ENCODE peak calls at places on chromosomes 13 and 19, in five cellular contexts. O is EL, Y is HepG2, Z is memory B cell, I is SK-N-SH. H is an unnamed sample.

GRCh38 chr13:112965103-112965502 is 3.9 kb upstream of the MCF2L start:
- DNase-seq in O (no peak), Y (no peak), Z (no peak), I (no peak), H (no peak)

GRCh38 chr13:92074658-92075057 is 676.2 kb downstream of the GPC5 start:
- DNase-seq in O (no peak), Y (peak; percentile 28), Z (no peak), I (peak; percentile 14), H (no peak)

GRCh38 chr19:41452584-41453275 is 9.8 kb downstream of the ERICH4 start:
- DNase-seq in O (no peak), Y (no peak), Z (no peak), I (no peak), H (no peak)

GRCh38 chr13:39336207-39336606 is 266.8 kb downstream of the LHFPL6 start:
- DNase-seq in O (no peak), Y (no peak), Z (no peak), I (no peak), H (no peak)

GRCh38 chr13:45055902-45056648 is 64.2 kb upstream of the GTF2F2 start:
- DNase-seq in O (peak; percentile 50), Y (no peak), Z (no peak), I (no peak), H (no peak)

GRCh38 chr13:42859760-42860159 is 78.4 kb downstream of the FAM216B start:
- DNase-seq in O (no peak), Y (no peak), Z (no peak), I (no peak), H (no peak)

GRCh38 chr13:30874111-30874510 is 32.0 kb upstream of the MEDAG start:
- DNase-seq in O (no peak), Y (no peak), Z (no peak), I (no peak), H (no peak)

GRCh38 chr19:50230379-50231351 is 27.2 kb downstream of the MYH14 start:
- DNase-seq in O (no peak), Y (peak; percentile 18), Z (no peak), I (no peak), H (no peak)

GRCh38 chr13:40116008-40116407 is 460.5 kb downstream of the COG6 start:
- DNase-seq in O (peak; percentile 78), Y (peak; percentile 73), Z (no peak), I (no peak), H (peak; percentile 41)

GRCh38 chr13:47351798-47352197 is 454.9 kb upstream of the HTR2A start:
- DNase-seq in O (no peak), Y (no peak), Z (no peak), I (no peak), H (no peak)

GRCh38 chr19:10432736-10433130 is 12.4 kb downstream of the PDE4A start:
- DNase-seq in O (no peak), Y (no peak), Z (no peak), I (no peak), H (no peak)

GRCh38 chr19:1068111-1069001 is 1.4 kb downstream of the ARHGAP45 start:
- DNase-seq in O (no peak), Y (no peak), Z (no peak), I (no peak), H (peak; percentile 88)

GRCh38 chr19:13017306-13018036 is 22.2 kb downstream of the NFIX start:
- DNase-seq in O (no peak), Y (no peak), Z (no peak), I (no peak), H (no peak)

GRCh38 chr13:113466321-113466836 is 13.1 kb upstream of the ADPRHL1 start:
- DNase-seq in O (no peak), Y (no peak), Z (no peak), I (no peak), H (no peak)

GRCh38 chr19:39740395-39740794 is 2.6 kb upstream of the CLC start:
- DNase-seq in O (no peak), Y (no peak), Z (no peak), I (no peak), H (no peak)

GRCh38 chr13:50128406-50129048 is 113.3 kb downstream of the KCNRG start:
- DNase-seq in O (no peak), Y (no peak), Z (no peak), I (no peak), H (peak; percentile 37)

GRCh38 chr19:47790398-47790814 is 11.9 kb downstream of the SELENOW start:
- DNase-seq in O (peak; percentile 71), Y (peak; percentile 65), Z (peak; percentile 76), I (peak; percentile 84), H (peak; percentile 89)

GRCh38 chr19:16303755-16304154 is 20.9 kb upstream of the KLF2 start:
- DNase-seq in O (no peak), Y (no peak), Z (no peak), I (no peak), H (no peak)